ENCODE peak calls at places on chromosome 6, in nine cellular contexts. H is HepG2, T is GM23338, W is choroid plexus epithelial cell, K is AG09319, C is AG09309, F is bronchial epithelial cell, Y is glutamatergic neuron, Z is progenitor cell of endocrine pancreas. G is an unnamed sample.

GRCh38 chr6:1424306-1424927 is 35.0 kb downstream of the FOXF2 start:
- DNase-seq in W (peak), C (no peak), Y (peak), F (peak), H (peak), T (peak), K (peak), Z (no peak), G (peak)

GRCh38 chr6:113170454-113170853 is 686.7 kb upstream of the MARCKS start:
- DNase-seq in F (no peak), T (no peak), Y (no peak), Z (no peak), K (no peak), C (no peak), W (no peak), H (no peak), G (no peak)

GRCh38 chr6:136889271-136890193 is 32.6 kb upstream of the SLC35D3 start:
- DNase-seq in W (no peak), Y (no peak), K (no peak), Z (no peak), H (peak), F (no peak), C (no peak), T (no peak), G (no peak)

GRCh38 chr6:31572041-31572911 is at the start of gene LTA:
- DNase-seq in Y (no peak), W (no peak), K (no peak), C (no peak), F (no peak), Z (no peak), T (no peak), H (no peak), G (peak)

GRCh38 chr6:68167604-68168003 is 467.5 kb upstream of the ADGRB3 start:
- DNase-seq in W (no peak), Z (no peak), Y (no peak), F (no peak), H (no peak), C (no peak), T (no peak), K (no peak), G (no peak)

GRCh38 chr6:2129076-2129695 is 116.2 kb downstream of the GMDS start:
- DNase-seq in C (no peak), W (no peak), H (no peak), Z (no peak), K (no peak), F (no peak), Y (no peak), T (no peak), G (peak)

GRCh38 chr6:149235130-149235561 is 82.4 kb upstream of the TAB2 start:
- DNase-seq in Y (no peak), Z (no peak), C (peak), F (peak), T (no peak), K (peak), H (peak), W (peak), G (peak)

GRCh38 chr6:22612241-22612640 is 42.9 kb downstream of the HDGFL1 start:
- DNase-seq in Y (no peak), W (peak), C (no peak), F (no peak), T (no peak), H (no peak), K (no peak), Z (no peak), G (no peak)

GRCh38 chr6:95547043-95547442 is 30.3 kb upstream of the MANEA start:
- DNase-seq in K (no peak), Y (no peak), F (no peak), W (no peak), Z (no peak), H (no peak), T (no peak), C (no peak), G (no peak)

GRCh38 chr6:95544517-95545225 is 32.7 kb upstream of the MANEA start:
- DNase-seq in Y (no peak), T (no peak), H (no peak), Z (no peak), K (no peak), F (no peak), C (no peak), W (no peak), G (no peak)

GRCh38 chr6:95545226-95545625 is 32.1 kb upstream of the MANEA start:
- DNase-seq in Y (no peak), F (peak), T (no peak), W (no peak), H (no peak), C (no peak), K (no peak), Z (no peak), G (no peak)

GRCh38 chr6:95545691-95546090 is 31.6 kb upstream of the MANEA start:
- DNase-seq in C (no peak), F (no peak), W (no peak), Z (no peak), T (no peak), K (no peak), Y (no peak), H (no peak), G (no peak)

GRCh38 chr6:95543798-95544197 is 33.5 kb upstream of the MANEA start:
- DNase-seq in C (no peak), T (no peak), F (no peak), W (no peak), Z (no peak), Y (no peak), H (no peak), K (no peak), G (no peak)
- TF ChIP-seq CTCF in C (no peak), T (peak), F (no peak), W (no peak), Z (no peak), Y (no peak), H (no peak), K (no peak), G (no peak)

DNA sequence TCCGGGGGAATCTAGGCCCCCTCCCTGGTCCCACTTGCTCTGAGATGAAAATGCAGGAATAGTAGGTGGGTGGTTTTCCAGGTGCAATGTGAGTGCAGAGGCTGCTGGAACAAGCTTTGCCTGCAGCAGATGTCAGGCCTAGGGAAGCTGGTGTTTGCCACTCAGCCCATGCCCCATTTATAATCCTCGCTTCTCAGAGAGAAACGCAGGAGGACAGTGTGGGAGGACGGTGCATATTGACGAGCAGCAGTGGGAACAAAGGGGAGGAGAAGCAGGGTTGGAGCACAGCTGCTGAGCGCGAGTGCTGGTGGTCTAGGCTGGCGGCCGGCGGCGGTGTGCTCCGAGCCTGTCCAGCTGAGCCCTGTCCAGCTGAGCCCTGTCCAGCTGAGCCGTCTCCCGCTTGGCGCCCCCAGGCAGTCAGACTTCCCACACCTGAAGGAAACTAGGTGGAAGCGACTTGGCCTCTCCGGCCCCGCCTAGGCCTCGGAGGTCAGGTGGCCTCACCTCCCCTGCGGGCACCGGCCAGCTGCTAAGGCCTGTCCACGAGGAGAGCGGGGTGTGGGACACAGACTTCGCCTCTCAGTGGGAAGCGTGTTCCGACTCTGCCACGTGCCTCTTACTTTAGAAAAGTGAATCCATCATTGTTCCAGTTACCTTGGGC is 49.7 kb upstream of the FRMD1 start:
- DNase-seq in H (no peak), W (no peak), F (no peak), K (no peak), T (no peak), Z (peak), Y (no peak), C (no peak), G (no peak)
- TF ChIP-seq CTCF in H (no peak), W (no peak), F (no peak), K (no peak), T (no peak), Z (no peak), Y (no peak), C (no peak), G (no peak)

GRCh38 chr6:5992551-5993225 is 14.0 kb downstream of the NRN1 start:
- DNase-seq in T (peak), F (no peak), Y (peak), C (no peak), H (no peak), K (no peak), Z (no peak), W (no peak), G (no peak)
- TF ChIP-seq CTCF in T (peak), F (no peak), Y (no peak), C (no peak), H (no peak), K (no peak), Z (no peak), W (no peak), G (no peak)

GRCh38 chr6:125585470-125585869 is 164.0 kb upstream of the HEY2 start:
- DNase-seq in C (no peak), F (no peak), H (no peak), K (no peak), T (no peak), W (no peak), Z (no peak), Y (no peak), G (no peak)

GRCh38 chr6:125587624-125588023 is 161.8 kb upstream of the HEY2 start:
- DNase-seq in K (no peak), C (no peak), Y (no peak), T (no peak), W (peak), H (no peak), F (no peak), Z (no peak), G (no peak)

GRCh38 chr6:125586605-125587004 is 162.8 kb upstream of the HEY2 start:
- DNase-seq in H (no peak), Z (no peak), T (no peak), C (no peak), F (peak), Y (no peak), W (no peak), K (no peak), G (no peak)

GRCh38 chr6:125586074-125586473 is 163.4 kb upstream of the HEY2 start:
- DNase-seq in H (no peak), C (no peak), Z (no peak), F (peak), Y (no peak), T (no peak), W (peak), K (no peak), G (no peak)

GRCh38 chr6:125584468-125584939 is 164.9 kb upstream of the HEY2 start:
- DNase-seq in T (peak), Z (no peak), F (peak), W (peak), K (no peak), H (no peak), Y (peak), C (no peak), G (no peak)
- TF ChIP-seq CTCF in T (peak), Z (no peak), F (peak), W (no peak), K (no peak), H (no peak), Y (no peak), C (no peak), G (no peak)

DNA sequence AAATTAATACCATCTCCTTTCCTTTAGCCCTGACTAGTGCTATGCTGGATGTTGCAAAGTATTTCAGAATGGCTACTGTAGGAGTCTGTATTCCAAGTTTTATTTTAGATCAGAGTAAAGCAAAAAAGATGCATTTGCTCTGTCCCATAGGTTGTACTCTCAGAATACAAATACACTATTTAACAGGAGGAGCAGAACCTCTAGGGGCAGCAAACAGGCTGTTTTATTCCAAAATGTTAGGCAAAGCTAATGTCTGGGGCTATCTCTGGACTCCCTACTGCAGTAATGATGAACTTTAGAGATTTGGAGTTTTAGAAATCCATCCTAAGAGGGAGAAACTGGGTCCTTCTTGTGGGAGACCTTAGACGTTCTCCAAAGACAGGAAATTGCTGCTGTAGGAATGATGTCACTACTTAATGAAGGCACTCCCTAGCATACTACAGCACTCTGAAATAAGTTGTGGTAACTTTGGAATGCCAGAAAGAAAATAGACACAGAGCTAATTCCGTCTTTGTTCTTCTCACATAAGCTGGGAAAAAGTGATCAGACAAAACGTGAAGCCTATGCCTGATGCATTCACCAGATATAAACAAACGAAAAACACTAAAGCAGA is 392.4 kb upstream of the HS3ST5 start:
- DNase-seq in C (no peak), T (peak), W (no peak), F (no peak), Z (no peak), Y (no peak), K (no peak), H (no peak), G (no peak)
- TF ChIP-seq CTCF in C (peak), T (no peak), W (no peak), F (no peak), Z (no peak), Y (no peak), K (no peak), H (no peak), G (no peak)